ENCODE peak calls at places on chromosomes 1 and 21, in seven cellular contexts. E is body of pancreas, K is lower leg skin, W is psoas muscle, T is mammary epithelial cell, U is H9, D is AG10803. G is an unnamed sample.

GRCh38 chr1:53592521-53592982 is 133.4 kb downstream of the DMRTB1 start:
- DNase-seq in E (peak), K (no peak), W (no peak), T (peak), U (peak), D (peak), G (no peak)

GRCh38 chr1:97603218-97603617 is 317.6 kb downstream of the DPYD start:
- DNase-seq in E (no peak), K (no peak), W (no peak), T (no peak), U (no peak), D (no peak), G (no peak)

GRCh38 chr1:116268211-116268610 is 104.8 kb upstream of the ATP1A1 start:
- DNase-seq in E (peak), K (peak), W (peak), T (peak), U (no peak), D (peak), G (no peak)

GRCh38 chr1:167056529-167057296 is 33.5 kb downstream of the GPA33 start:
- DNase-seq in E (no peak), K (no peak), W (no peak), T (no peak), U (peak), D (no peak), G (no peak)

GRCh38 chr1:6124746-6125365 is 55.3 kb downstream of the CHD5 start:
- DNase-seq in E (no peak), K (no peak), W (no peak), T (no peak), U (no peak), D (no peak), G (no peak)

GRCh38 chr1:155598842-155599331 is 11.1 kb upstream of the MSTO1 start:
- DNase-seq in E (peak), K (no peak), W (no peak), T (no peak), U (peak), D (peak), G (peak)

GRCh38 chr1:112712701-112713128 is 2.4 kb downstream of the PPM1J start:
- DNase-seq in E (no peak), K (no peak), W (no peak), T (no peak), U (peak), D (no peak), G (no peak)

GRCh38 chr1:38334930-38335592 is 288.5 kb upstream of the POU3F1 start:
- DNase-seq in E (peak), K (no peak), W (no peak), T (no peak), U (no peak), D (no peak), G (no peak)

GRCh38 chr1:16145030-16145987 is 10.6 kb downstream of the EPHA2 start:
- DNase-seq in E (peak), K (peak), W (peak), T (peak), U (peak), D (peak), G (peak)

GRCh38 chr1:100353073-100353801 is 931 bp downstream of the CDC14A start:
- DNase-seq in E (peak), K (peak), W (no peak), T (peak), U (no peak), D (peak), G (peak)

GRCh38 chr21:45143855-45144254 is 69.5 kb downstream of the ADARB1 start:
- DNase-seq in E (no peak), K (no peak), W (no peak), T (no peak), U (no peak), D (no peak), G (no peak)

GRCh38 chr1:179530352-179530751 is 45.4 kb downstream of the NPHS2 start:
- DNase-seq in E (no peak), K (no peak), W (no peak), T (no peak), U (no peak), D (no peak), G (no peak)

GRCh38 chr1:157377216-157377821 is 175.0 kb downstream of the FCRL5 start:
- DNase-seq in E (peak), K (no peak), W (no peak), T (peak), U (peak), D (peak), G (peak)

GRCh38 chr1:6385673-6386191 is 7.8 kb downstream of the ACOT7 start:
- DNase-seq in E (no peak), K (no peak), W (peak), T (peak), U (peak), D (peak), G (peak)

GRCh38 chr21:45050786-45051489 is 23.4 kb upstream of the ADARB1 start:
- DNase-seq in E (no peak), K (no peak), W (no peak), T (no peak), U (no peak), D (peak), G (no peak)

GRCh38 chr1:209266590-209267172 is 316.8 kb upstream of the CAMK1G start:
- DNase-seq in E (no peak), K (no peak), W (no peak), T (peak), U (no peak), D (no peak), G (no peak)

DNA sequence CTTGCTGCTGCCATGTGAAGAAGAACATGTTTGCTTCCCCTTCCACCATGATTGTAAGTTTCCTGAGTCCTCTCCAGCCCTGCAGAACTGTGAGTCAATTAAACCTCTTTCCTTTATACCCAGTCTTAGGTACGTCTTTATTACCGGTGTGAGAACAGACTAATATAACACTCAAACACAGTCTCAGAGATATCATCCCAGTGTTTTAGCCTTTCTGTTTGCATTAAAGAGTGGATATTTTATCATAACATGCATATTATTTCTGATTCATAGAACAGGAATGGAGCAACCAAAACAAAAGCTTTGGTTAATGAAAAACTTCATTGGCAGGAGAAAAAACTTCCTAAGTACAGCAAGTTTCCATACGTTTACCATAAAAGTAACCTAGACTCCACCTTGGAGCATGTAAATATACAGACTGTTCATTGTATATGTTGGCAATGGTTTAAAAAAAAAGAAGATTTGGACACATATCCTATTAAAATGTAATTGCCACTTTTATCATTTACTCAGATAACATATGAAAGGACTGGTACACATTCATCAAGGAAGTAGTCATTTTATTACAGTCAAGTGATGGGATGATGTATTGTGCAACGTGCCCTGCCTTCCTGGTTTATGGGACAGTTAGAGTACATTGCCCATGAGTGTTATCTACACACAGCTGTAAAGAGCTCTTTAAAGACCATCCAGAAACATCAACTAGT is 144.8 kb downstream of the ETS2 start:
- DNase-seq in E (no peak), K (no peak), W (no peak), T (peak), U (no peak), D (no peak), G (no peak)
- TF ChIP-seq CTCF in E (no peak), K (no peak), W (no peak), T (no peak), U (no peak), D (no peak), G (no peak)

DNA sequence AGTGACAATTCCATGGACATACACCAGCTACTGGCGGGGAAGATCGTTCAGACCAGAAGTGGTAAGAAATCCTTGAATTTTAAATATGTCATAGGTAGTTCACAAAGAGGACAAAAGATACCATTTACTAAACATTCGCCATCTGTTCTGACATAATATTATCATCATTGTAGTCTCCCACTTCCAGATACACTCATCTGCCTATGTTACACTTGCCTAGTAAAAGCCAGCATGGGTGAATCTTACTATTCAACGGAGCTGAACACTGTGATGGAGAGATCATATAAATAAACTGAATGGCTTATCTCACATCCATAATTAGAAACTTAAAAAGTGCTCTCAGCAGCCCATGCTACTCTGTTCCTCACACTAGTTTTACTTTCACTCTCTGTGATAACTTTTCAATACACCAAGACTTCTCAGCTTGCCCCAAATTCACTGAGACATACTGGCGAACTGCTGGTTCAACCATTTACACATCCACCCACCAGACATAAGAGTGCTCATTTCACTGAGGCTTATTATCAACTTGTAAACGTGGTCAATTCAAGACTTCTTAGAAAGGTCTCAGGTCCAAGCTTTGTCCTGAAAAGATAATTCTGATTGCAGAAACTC is 463 bp upstream of the PRRC2C start:
- DNase-seq in E (no peak), K (no peak), W (no peak), T (no peak), U (no peak), D (no peak), G (no peak)
- TF ChIP-seq CTCF in E (no peak), K (no peak), W (no peak), T (peak), U (no peak), D (no peak), G (peak)

GRCh38 chr1:109112056-109112651 is 1.8 kb upstream of the ELAPOR1 start:
- DNase-seq in E (no peak), K (no peak), W (no peak), T (peak), U (no peak), D (peak), G (no peak)
- TF ChIP-seq CTCF in E (no peak), K (no peak), W (no peak), T (peak), U (no peak), D (peak), G (no peak)

GRCh38 chr1:212414328-212415106 is at the start of gene PACC1:
- DNase-seq in E (peak), K (peak), W (peak), T (peak), U (peak), D (peak), G (peak)
- TF ChIP-seq CTCF in E (no peak), K (no peak), W (no peak), T (no peak), U (peak), D (no peak), G (peak)

DNA sequence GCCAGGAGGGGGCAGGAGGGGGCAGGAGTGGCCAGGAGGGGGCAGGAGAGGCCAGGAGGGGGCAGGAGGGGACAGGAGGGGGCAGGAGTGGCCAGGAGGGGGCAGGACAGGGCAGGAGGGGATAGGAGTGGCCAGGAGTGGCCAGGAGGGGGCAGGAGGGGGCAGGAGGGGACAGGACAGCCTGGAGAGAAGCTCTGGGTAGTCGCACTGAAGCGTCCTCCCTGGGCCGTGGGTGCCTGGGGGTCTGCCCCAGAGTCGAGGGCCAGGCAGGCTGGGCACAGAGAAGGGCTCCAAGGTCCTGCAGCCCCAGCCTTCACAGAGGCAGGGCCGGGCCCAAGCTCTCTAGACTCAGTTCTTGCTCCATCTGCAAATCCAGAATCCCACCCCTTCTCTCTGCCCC is 22.9 kb downstream of the MEGF6 start:
- DNase-seq in E (no peak), K (no peak), W (no peak), T (no peak), U (no peak), D (no peak), G (no peak)
- TF ChIP-seq CTCF in E (no peak), K (no peak), W (no peak), T (no peak), U (no peak), D (no peak), G (no peak)

GRCh38 chr1:17828991-17829390 is 73.9 kb downstream of the ACTL8 start:
- DNase-seq in E (no peak), K (peak), W (no peak), T (no peak), U (no peak), D (no peak), G (no peak)

GRCh38 chr1:17822741-17823426 is 67.8 kb downstream of the ACTL8 start:
- DNase-seq in E (no peak), K (peak), W (no peak), T (no peak), U (peak), D (no peak), G (no peak)

GRCh38 chr1:17829579-17829978 is 74.4 kb downstream of the ACTL8 start:
- DNase-seq in E (no peak), K (peak), W (no peak), T (no peak), U (no peak), D (no peak), G (no peak)

GRCh38 chr1:17825273-17826164 is 70.4 kb downstream of the ACTL8 start:
- DNase-seq in E (no peak), K (peak), W (no peak), T (no peak), U (peak), D (no peak), G (no peak)

DNA sequence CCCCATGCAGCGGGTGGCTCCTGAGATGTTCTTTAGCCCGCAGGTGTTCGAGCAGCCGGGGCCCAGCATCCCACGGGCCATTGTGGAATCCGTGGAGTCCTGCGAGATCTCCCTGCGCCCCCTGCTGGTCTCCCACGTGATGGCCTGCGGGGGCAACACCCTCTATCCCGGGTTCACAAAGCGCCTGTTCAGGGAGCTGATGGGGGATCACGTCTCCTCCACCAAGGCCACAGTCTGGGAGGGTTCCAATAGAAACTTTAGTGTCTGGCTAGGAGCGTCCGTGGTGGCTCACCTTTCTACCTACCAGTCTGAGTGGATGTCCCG is 71.0 kb downstream of the ACTL8 start:
- DNase-seq in E (peak), K (peak), W (peak), T (no peak), U (peak), D (peak), G (peak)
- TF ChIP-seq CTCF in E (peak), K (no peak), W (peak), T (no peak), U (peak), D (peak), G (peak)

DNA sequence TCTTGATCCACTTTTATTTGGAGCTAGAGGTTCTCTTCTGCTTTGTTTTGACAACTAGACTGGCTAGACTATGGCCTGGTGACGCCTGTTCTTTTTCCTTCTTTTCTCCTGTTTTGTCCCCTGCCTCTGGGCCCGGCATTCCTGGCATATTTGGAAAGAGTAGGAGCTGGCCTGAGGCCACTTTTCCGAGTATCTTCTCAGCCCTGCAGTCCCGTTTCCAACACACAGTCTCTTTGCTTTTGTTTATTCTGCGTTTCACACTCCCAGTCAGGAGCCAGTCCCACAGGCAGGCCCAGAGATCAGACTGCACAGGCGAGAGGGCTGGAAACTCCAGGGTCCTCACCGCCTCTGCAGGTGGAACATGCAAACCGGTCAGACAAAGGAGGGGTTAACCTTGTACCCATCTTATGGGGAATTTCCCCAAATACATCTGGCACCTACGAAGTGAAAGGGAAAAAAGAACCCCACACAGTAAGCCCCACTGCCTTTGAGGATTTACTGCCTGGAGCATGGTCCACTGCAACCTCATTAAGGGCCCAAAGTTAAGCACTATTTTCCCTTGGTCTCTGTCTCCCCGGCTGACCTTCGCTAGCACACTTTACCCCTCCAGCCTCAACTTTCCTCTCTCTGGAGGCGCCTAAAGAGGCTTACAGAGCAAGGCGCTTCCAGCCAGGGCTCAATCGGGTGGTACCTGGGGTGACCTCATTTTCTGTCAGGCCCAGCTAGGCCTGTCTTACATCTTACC is 141.1 kb downstream of the TOMM20 start:
- DNase-seq in E (peak), K (peak), W (peak), T (peak), U (peak), D (peak), G (peak)
- TF ChIP-seq CTCF in E (no peak), K (no peak), W (no peak), T (no peak), U (no peak), D (no peak), G (no peak)

DNA sequence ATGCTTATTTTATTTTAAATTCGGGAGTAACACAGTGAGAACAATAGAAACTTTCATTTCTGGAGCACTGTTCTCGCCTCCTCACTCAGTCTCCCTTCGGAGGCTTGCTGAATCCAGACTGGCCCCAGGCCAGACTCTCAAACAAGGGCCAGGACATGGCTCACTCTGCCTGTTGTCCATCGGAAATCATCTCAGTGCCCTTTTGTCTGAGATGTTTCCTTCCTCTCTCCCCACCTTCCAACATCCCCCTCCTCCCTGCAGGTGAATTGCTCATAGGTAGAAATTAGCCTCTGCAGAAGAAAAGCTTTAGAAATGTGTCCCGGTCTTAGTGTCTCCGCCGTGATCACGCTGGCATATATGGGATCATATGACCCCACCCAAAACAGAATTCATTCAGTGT is 55.2 kb downstream of the ERG start:
- DNase-seq in E (no peak), K (no peak), W (no peak), T (no peak), U (no peak), D (no peak), G (no peak)
- TF ChIP-seq CTCF in E (no peak), K (no peak), W (no peak), T (no peak), U (no peak), D (no peak), G (no peak)

DNA sequence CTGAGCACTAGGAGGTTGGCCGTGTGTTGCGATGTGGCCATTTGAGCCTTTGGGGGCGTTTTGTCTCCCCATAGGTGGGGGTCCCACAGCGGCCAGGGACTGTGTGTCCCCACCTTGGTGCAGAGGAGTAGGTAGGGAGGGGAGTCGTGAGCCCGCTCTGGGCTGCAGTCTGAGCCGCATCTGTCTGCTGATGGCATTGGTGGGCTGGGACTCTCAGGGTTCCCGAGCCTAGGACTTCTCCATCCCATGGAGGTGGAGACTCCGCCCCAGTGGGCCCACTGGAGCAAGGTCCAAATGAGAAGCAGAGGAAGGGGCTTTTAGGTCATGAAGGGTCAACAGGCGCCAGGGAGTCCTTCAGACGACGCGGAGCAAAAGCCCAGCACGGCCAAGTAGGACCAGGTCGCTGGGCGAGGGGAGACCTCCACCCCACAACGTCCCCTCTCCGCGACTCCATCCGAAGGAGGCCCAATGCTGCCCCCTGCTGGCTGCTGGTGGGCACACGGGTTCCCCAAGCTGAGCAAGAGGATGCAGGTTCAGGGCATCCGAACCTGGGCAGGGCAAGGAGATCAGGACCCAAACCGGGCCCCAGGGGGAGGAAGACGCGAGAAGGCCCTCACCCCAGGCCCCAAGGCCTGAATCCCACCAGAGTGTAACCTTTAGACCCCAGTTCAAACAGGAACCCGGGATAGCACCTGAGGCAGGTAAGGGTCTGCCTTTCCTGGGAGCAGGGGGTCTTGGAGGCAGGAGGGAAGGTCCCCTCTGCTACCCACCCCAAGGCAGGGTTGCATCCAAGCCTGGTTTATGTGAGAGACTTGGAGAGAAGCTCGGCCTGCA is 14.9 kb downstream of the TTC34 start:
- DNase-seq in E (peak), K (peak), W (peak), T (no peak), U (no peak), D (no peak), G (peak)
- TF ChIP-seq CTCF in E (peak), K (no peak), W (peak), T (no peak), U (peak), D (no peak), G (no peak)

G was measured in nephron progenitor cell.